ENCODE peak calls at places on chromosomes 4 and X, in four cellular contexts. R, D, S and A are unnamed samples.
A peak's percentile ranks its signal among the peaks of the same experiment; 100 is the strongest.

GRCh38 chr4:86453044-86453501 is 93.2 kb upstream of the MAPK10 start:
- DNase-seq in R (peak; percentile 12), D (no peak), S (no peak), A (peak; percentile 50)

GRCh38 chr4:8644461-8644891 is 51.9 kb downstream of the CPZ start:
- DNase-seq in R (no peak), D (no peak), S (no peak), A (no peak)

GRCh38 chr4:3423406-3423805 is 18.4 kb upstream of the HGFAC start:
- DNase-seq in R (no peak), D (no peak), S (no peak), A (no peak)

GRCh38 chrX:1941291-1941690 is 326.4 kb downstream of the ASMT start:
- DNase-seq in R (no peak), D (peak; percentile 60), S (no peak), A (no peak)

GRCh38 chrX:118437283-118437682 is 58.3 kb upstream of the DOCK11 start:
- DNase-seq in R (no peak), D (no peak), S (no peak), A (peak; percentile 65)

GRCh38 chr4:40514409-40515025 is 115.1 kb downstream of the RBM47 start:
- DNase-seq in R (no peak), D (no peak), S (peak; percentile 56), A (no peak)

GRCh38 chr4:73599182-73599581 is 21.1 kb downstream of the RASSF6 start:
- DNase-seq in R (no peak), D (peak; percentile 95), S (no peak), A (peak; percentile 79)

GRCh38 chrX:41785685-41786084 is 61.7 kb downstream of the GPR82 start:
- DNase-seq in R (no peak), D (no peak), S (no peak), A (no peak)

GRCh38 chr4:7134737-7135388 is 57.5 kb upstream of the SORCS2 start:
- DNase-seq in R (no peak), D (no peak), S (peak; percentile 70), A (peak; percentile 91)